ENCODE peak calls at places on chromosomes 2 and 18, in seven cellular contexts. P, T, H, S, A, Z and V are unnamed samples.

GRCh38 chr18:551404-552061 is 28.6 kb upstream of the CETN1 start:
- DNase-seq in P (no peak), T (no peak), H (no peak), S (no peak), A (no peak), Z (no peak), V (no peak)

GRCh38 chr2:175766880-175767279 is 235.2 kb downstream of the LNPK start:
- DNase-seq in P (no peak), T (no peak), H (no peak), S (no peak), A (no peak), Z (no peak), V (no peak)

GRCh38 chr2:115739574-115739973 is 1297.1 kb downstream of the DPP10 start:
- DNase-seq in P (no peak), T (no peak), H (no peak), S (no peak), A (no peak), Z (no peak), V (no peak)

GRCh38 chr2:232974431-232974830 is 38.6 kb downstream of the NGEF start:
- DNase-seq in P (no peak), T (peak; percentile 28), H (no peak), S (no peak), A (no peak), Z (no peak), V (no peak)

GRCh38 chr2:192007819-192008218 is 160.9 kb upstream of the CAVIN2 start:
- DNase-seq in P (no peak), T (no peak), H (no peak), S (no peak), A (no peak), Z (no peak), V (no peak)

GRCh38 chr18:75240433-75240832 is 29.8 kb downstream of the TSHZ1 start:
- DNase-seq in P (no peak), T (no peak), H (no peak), S (no peak), A (no peak), Z (no peak), V (no peak)

GRCh38 chr2:35501076-35501475 is 854.5 kb upstream of the CRIM1 start:
- DNase-seq in P (no peak), T (no peak), H (no peak), S (no peak), A (no peak), Z (no peak), V (no peak)

GRCh38 chr18:3713166-3713565 is 263.2 kb downstream of the TGIF1 start:
- DNase-seq in P (no peak), T (no peak), H (no peak), S (no peak), A (no peak), Z (no peak), V (no peak)

GRCh38 chr2:226115832-226116200 is 683.8 kb downstream of the IRS1 start:
- DNase-seq in P (no peak), T (no peak), H (no peak), S (no peak), A (no peak), Z (no peak), V (no peak)

GRCh38 chr18:67525328-67526110 is 9.0 kb upstream of the DSEL start:
- DNase-seq in P (no peak), T (no peak), H (no peak), S (peak; percentile 42), A (no peak), Z (no peak), V (peak; percentile 54)

GRCh38 chr2:240626531-240627300 is 1.4 kb downstream of the GPR35 start:
- DNase-seq in P (no peak), T (peak; percentile 85), H (no peak), S (peak; percentile 31), A (peak; percentile 36), Z (no peak), V (peak; percentile 68)